ENCODE peak calls at places on chromosome 18, in nine cellular contexts. L is NCI-H345, J is endothelial cell, X is germinal center, R is psoas muscle, G is hippocampal formation, U is BJ, Z is transverse colon, P is T-helper 9 cell. C is an unnamed sample.

GRCh38 chr18:48855422-48856377 is 95.1 kb downstream of the SMAD7 start:
- DNase-seq in L (no peak), J (no peak), X (no peak), R (no peak), G (no peak), U (no peak), Z (no peak), P (no peak), C (no peak)

GRCh38 chr18:25646971-25647370 is 295.0 kb upstream of the ZNF521 start:
- DNase-seq in L (no peak), J (no peak), X (no peak), R (no peak), G (no peak), U (peak; percentile 53), Z (no peak), P (no peak), C (no peak)

GRCh38 chr18:70636991-70637390 is 348.1 kb downstream of the SOCS6 start:
- DNase-seq in L (no peak), J (no peak), X (no peak), R (no peak), G (no peak), U (no peak), Z (no peak), P (no peak), C (no peak)

GRCh38 chr18:63775166-63775730 is at the start of gene SERPINB7:
- DNase-seq in L (no peak), J (no peak), X (no peak), R (no peak), G (no peak), U (peak; percentile 71), Z (no peak), P (no peak), C (no peak)

GRCh38 chr18:49728542-49728941 is 84.8 kb downstream of the ACAA2 start:
- DNase-seq in L (peak; percentile 50), J (peak; percentile 51), X (peak; percentile 25), R (peak; percentile 53), G (no peak), U (no peak), Z (peak; percentile 75), P (no peak), C (peak; percentile 75)

GRCh38 chr18:34867520-34867919 is 157.4 kb downstream of the DTNA start:
- DNase-seq in L (peak; percentile 38), J (peak; percentile 53), X (peak; percentile 3), R (no peak), G (no peak), U (no peak), Z (no peak), P (no peak), C (peak; percentile 2)

GRCh38 chr18:33128581-33128980 is 311.9 kb downstream of the CCDC178 start:
- DNase-seq in L (no peak), J (no peak), X (no peak), R (no peak), G (no peak), U (no peak), Z (no peak), P (no peak), C (no peak)

GRCh38 chr18:48136051-48136543 is 205.6 kb upstream of the SMAD2 start:
- DNase-seq in L (peak; percentile 25), J (peak; percentile 30), X (no peak), R (peak; percentile 59), G (no peak), U (no peak), Z (peak; percentile 53), P (no peak), C (peak; percentile 80)

GRCh38 chr18:54392621-54393023 is 34.9 kb downstream of the C18orf54 start:
- DNase-seq in L (peak; percentile 71), J (no peak), X (peak; percentile 49), R (no peak), G (peak; percentile 74), U (no peak), Z (no peak), P (no peak), C (peak; percentile 75)

GRCh38 chr18:49019446-49020045 is 68.8 kb upstream of the SMAD7 start:
- DNase-seq in L (no peak), J (no peak), X (no peak), R (no peak), G (no peak), U (no peak), Z (no peak), P (no peak), C (no peak)

GRCh38 chr18:23585007-23585871 is 1.1 kb downstream of the NPC1 start:
- DNase-seq in L (peak; percentile 47), J (peak; percentile 4), X (peak; percentile 21), R (no peak), G (no peak), U (no peak), Z (peak; percentile 13), P (peak; percentile 4), C (no peak)

GRCh38 chr18:31049189-31049588 is 6.6 kb upstream of the DSC3 start:
- DNase-seq in L (peak; percentile 94), J (no peak), X (no peak), R (no peak), G (no peak), U (no peak), Z (no peak), P (no peak), C (peak; percentile 89)

GRCh38 chr18:44920441-44920840 is 239.8 kb downstream of the SETBP1 start:
- DNase-seq in L (no peak), J (no peak), X (no peak), R (no peak), G (no peak), U (no peak), Z (no peak), P (no peak), C (no peak)

GRCh38 chr18:5546660-5547059 is 2.9 kb upstream of the EPB41L3 start:
- DNase-seq in L (peak; percentile 21), J (peak; percentile 41), X (no peak), R (no peak), G (peak; percentile 69), U (no peak), Z (no peak), P (no peak), C (peak; percentile 29)

GRCh38 chr18:49558356-49558755 is 3.5 kb upstream of the LIPG start:
- DNase-seq in L (no peak), J (no peak), X (no peak), R (no peak), G (no peak), U (no peak), Z (no peak), P (no peak), C (no peak)

GRCh38 chr18:23918395-23919032 is 96.0 kb upstream of the TTC39C start:
- DNase-seq in L (peak; percentile 84), J (peak; percentile 85), X (peak; percentile 64), R (peak; percentile 79), G (peak; percentile 52), U (no peak), Z (peak; percentile 81), P (peak; percentile 81), C (peak; percentile 89)

GRCh38 chr18:8515142-8515865 is 93.9 kb upstream of the RAB12 start:
- DNase-seq in L (no peak), J (no peak), X (no peak), R (no peak), G (no peak), U (no peak), Z (no peak), P (no peak), C (no peak)

GRCh38 chr18:35077937-35078336 is 36.7 kb downstream of the MAPRE2 start:
- DNase-seq in L (no peak), J (no peak), X (no peak), R (no peak), G (no peak), U (no peak), Z (no peak), P (no peak), C (no peak)

GRCh38 chr18:38796762-38797161 is 1231.2 kb upstream of the CELF4 start:
- DNase-seq in L (no peak), J (no peak), X (no peak), R (no peak), G (no peak), U (no peak), Z (no peak), P (no peak), C (no peak)

GRCh38 chr18:62881509-62882016 is 166.2 kb downstream of the PHLPP1 start:
- DNase-seq in L (peak; percentile 82), J (no peak), X (no peak), R (no peak), G (no peak), U (peak; percentile 85), Z (no peak), P (no peak), C (peak; percentile 68)

GRCh38 chr18:36590621-36591580 is 237.9 kb downstream of the TPGS2 start:
- DNase-seq in L (no peak), J (no peak), X (no peak), R (no peak), G (no peak), U (no peak), Z (no peak), P (no peak), C (no peak)

GRCh38 chr18:79531926-79532689 is 136.4 kb downstream of the NFATC1 start:
- DNase-seq in L (no peak), J (no peak), X (no peak), R (peak; percentile 27), G (no peak), U (no peak), Z (peak; percentile 5), P (no peak), C (no peak)

GRCh38 chr18:37565985-37566478 is 434 bp upstream of the CELF4 start:
- DNase-seq in L (peak; percentile 89), J (peak; percentile 70), X (no peak), R (peak; percentile 76), G (peak; percentile 55), U (no peak), Z (no peak), P (no peak), C (peak; percentile 91)

GRCh38 chr18:63848159-63848558 is 39.3 kb upstream of the SERPINB2 start:
- DNase-seq in L (peak; percentile 56), J (peak; percentile 19), X (no peak), R (no peak), G (peak; percentile 22), U (no peak), Z (no peak), P (no peak), C (peak; percentile 76)